ENCODE peak calls at places on chromosomes 13 and 19, in eight cellular contexts. Z is activated naive CD4-positive, alpha-beta T cell treated with anti-CD3 and anti-CD28 coated beads for 36 hours; G is MCF 10A; Y is epithelial cell of esophagus; A is AG09319; M is choroid plexus epithelial cell; L is BE2C; N is C1 segment of cervical spinal cord. V is an unnamed sample.
A peak's percentile ranks its signal among the peaks of the same experiment; 100 is the strongest.

GRCh38 chr19:1283207-1283916 is 2.3 kb upstream of the EFNA2 start:
- DNase-seq in Z (no peak), G (no peak), Y (no peak), A (no peak), M (no peak), L (no peak), N (no peak), V (no peak)

GRCh38 chr19:16778796-16779411 is 50.3 kb upstream of the SIN3B start:
- DNase-seq in Z (peak; percentile 79), G (peak; percentile 78), Y (peak; percentile 78), A (peak; percentile 8), M (peak; percentile 75), L (peak; percentile 61), N (no peak), V (peak; percentile 20)

GRCh38 chr13:29509999-29510586 is 85.4 kb downstream of the SLC7A1 start:
- DNase-seq in Z (no peak), G (no peak), Y (peak; percentile 34), A (no peak), M (no peak), L (no peak), N (peak; percentile 27), V (no peak)

GRCh38 chr19:48497728-48498575 is 13.7 kb downstream of the LMTK3 start:
- DNase-seq in Z (no peak), G (no peak), Y (no peak), A (no peak), M (no peak), L (no peak), N (no peak), V (no peak)

GRCh38 chr13:99065250-99066015 is 87.6 kb upstream of the DOCK9 start:
- DNase-seq in Z (no peak), G (peak; percentile 61), Y (peak; percentile 78), A (no peak), M (no peak), L (no peak), N (no peak), V (no peak)

GRCh38 chr13:43905435-43906031 is 25.8 kb downstream of the LACC1 start:
- DNase-seq in Z (peak; percentile 44), G (peak; percentile 67), Y (peak; percentile 65), A (no peak), M (peak; percentile 86), L (peak; percentile 25), N (no peak), V (no peak)

GRCh38 chr19:39145180-39145953 is 19.8 kb downstream of the PAK4 start:
- DNase-seq in Z (no peak), G (no peak), Y (no peak), A (no peak), M (no peak), L (no peak), N (peak; percentile 45), V (no peak)

GRCh38 chr13:45178349-45179142 is 22.3 kb downstream of the KCTD4 start:
- DNase-seq in Z (no peak), G (peak; percentile 14), Y (peak; percentile 50), A (no peak), M (peak; percentile 71), L (no peak), N (no peak), V (no peak)

GRCh38 chr19:58544591-58545285 is 874 bp downstream of the TRIM28 start:
- DNase-seq in Z (peak; percentile 68), G (peak; percentile 42), Y (peak; percentile 51), A (no peak), M (peak; percentile 62), L (peak; percentile 60), N (no peak), V (peak; percentile 74)

GRCh38 chr19:50320596-50320995 is 8.6 kb downstream of the KCNC3 start:
- DNase-seq in Z (no peak), G (no peak), Y (no peak), A (no peak), M (no peak), L (no peak), N (no peak), V (no peak)

GRCh38 chr13:112346173-112346898 is 29.8 kb upstream of the SPACA7 start:
- DNase-seq in Z (peak; percentile 49), G (no peak), Y (no peak), A (no peak), M (no peak), L (peak; percentile 55), N (no peak), V (no peak)

GRCh38 chr13:36130168-36130541 is 1.0 kb downstream of the DCLK1 start:
- DNase-seq in Z (no peak), G (no peak), Y (no peak), A (no peak), M (no peak), L (no peak), N (no peak), V (no peak)